ENCODE peak calls at places on chromosomes 2 and 18, in six cellular contexts. N is GM23338, Q is H1, I is endothelial cell of umbilical vein, Y is HCT116, U is suprapubic skin. G is an unnamed sample.

GRCh38 chr18:22324191-22325131 is 93.3 kb downstream of the CTAGE1 start:
- DNase-seq in N (peak), Q (peak), I (peak), Y (no peak), U (no peak), G (no peak)

GRCh38 chr2:240896871-240897692 is 1.1 kb upstream of the MAB21L4 start:
- DNase-seq in N (no peak), Q (no peak), I (no peak), Y (no peak), U (no peak), G (no peak)

GRCh38 chr2:226760412-226761194 is 39.0 kb downstream of the IRS1 start:
- DNase-seq in N (no peak), Q (no peak), I (no peak), Y (peak), U (no peak), G (no peak)

GRCh38 chr2:156322681-156323211 is 9.8 kb downstream of the NR4A2 start:
- DNase-seq in N (peak), Q (peak), I (no peak), Y (no peak), U (no peak), G (no peak)

GRCh38 chr18:32922951-32923430 is 150.2 kb upstream of the KLHL14 start:
- DNase-seq in N (no peak), Q (no peak), I (no peak), Y (no peak), U (no peak), G (no peak)

GRCh38 chr2:66889632-66889882 is 454.6 kb downstream of the MEIS1 start:
- DNase-seq in N (no peak), Q (no peak), I (no peak), Y (no peak), U (no peak), G (no peak)

GRCh38 chr2:85655961-85656403 is 12.0 kb downstream of the SFTPB start:
- DNase-seq in N (no peak), Q (no peak), I (no peak), Y (no peak), U (no peak), G (no peak)

GRCh38 chr2:94622113-94622618 is 249.1 kb upstream of the TEKT4 start:
- DNase-seq in N (no peak), Q (no peak), I (no peak), Y (no peak), U (no peak), G (no peak)

GRCh38 chr18:58785870-58786269 is 78.8 kb upstream of the ZNF532 start:
- DNase-seq in N (no peak), Q (no peak), I (no peak), Y (no peak), U (no peak), G (no peak)

GRCh38 chr2:162430323-162430722 is 86.4 kb downstream of the GCA start:
- DNase-seq in N (peak), Q (no peak), I (peak), Y (no peak), U (no peak), G (no peak)

GRCh38 chr18:36376361-36376760 is 78.8 kb downstream of the FHOD3 start:
- DNase-seq in N (no peak), Q (no peak), I (no peak), Y (no peak), U (no peak), G (no peak)

GRCh38 chr18:79566841-79567370 is 112.7 kb upstream of the CTDP1 start:
- DNase-seq in N (no peak), Q (no peak), I (no peak), Y (no peak), U (peak), G (no peak)

GRCh38 chr18:79568543-79569205 is 110.9 kb upstream of the CTDP1 start:
- DNase-seq in N (no peak), Q (no peak), I (no peak), Y (no peak), U (peak), G (no peak)

GRCh38 chr18:79569720-79570119 is 109.9 kb upstream of the CTDP1 start:
- DNase-seq in N (no peak), Q (no peak), I (no peak), Y (no peak), U (peak), G (no peak)

GRCh38 chr18:79570266-79571201 is 109.1 kb upstream of the CTDP1 start:
- DNase-seq in N (no peak), Q (peak), I (no peak), Y (peak), U (peak), G (peak)

DNA sequence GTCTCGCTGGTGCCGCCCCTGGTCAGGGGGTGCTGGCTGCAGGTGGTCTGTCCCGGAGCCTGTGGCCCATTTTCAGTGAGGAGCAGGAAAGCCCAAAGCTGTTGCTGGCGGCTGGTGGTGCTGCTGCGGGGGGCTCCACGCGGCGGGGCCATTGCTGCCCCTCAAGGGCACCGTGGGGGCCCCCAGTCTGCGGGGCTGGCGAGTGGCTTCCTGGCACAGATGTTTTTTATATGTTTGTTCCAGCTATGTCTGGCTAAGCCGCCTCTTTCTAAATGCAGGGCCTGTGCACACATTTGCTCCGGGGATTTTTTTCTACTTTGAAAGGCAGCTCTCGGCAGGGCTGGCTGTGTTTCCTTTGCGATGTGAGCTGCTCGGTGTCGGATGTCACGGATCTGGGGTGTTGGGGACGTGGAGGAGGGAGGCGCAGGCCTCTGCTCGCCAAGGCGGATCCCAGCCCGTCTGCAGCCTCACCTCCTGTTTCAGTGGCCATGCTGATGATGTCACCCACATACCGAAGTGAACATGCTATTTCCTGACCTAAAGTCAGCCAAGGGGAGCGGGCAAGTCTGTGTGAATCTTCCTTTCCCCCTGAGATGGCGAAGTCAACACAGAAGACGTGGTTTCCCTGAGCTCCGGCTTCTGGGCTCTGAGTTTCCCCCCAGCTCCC is 112.0 kb upstream of the CTDP1 start:
- DNase-seq in N (peak), Q (no peak), I (peak), Y (no peak), U (peak), G (peak)
- TF ChIP-seq POLR2AphosphoS5 in N (no peak), Q (peak), I (peak), Y (no peak), U (no peak), G (no peak)

GRCh38 chr18:70335892-70336726 is 47.3 kb downstream of the SOCS6 start:
- DNase-seq in N (no peak), Q (no peak), I (no peak), Y (no peak), U (no peak), G (no peak)

GRCh38 chr18:70334728-70335329 is 46.0 kb downstream of the SOCS6 start:
- DNase-seq in N (no peak), Q (no peak), I (no peak), Y (no peak), U (no peak), G (no peak)

GRCh38 chr18:70338890-70339289 is 50.0 kb downstream of the SOCS6 start:
- DNase-seq in N (no peak), Q (no peak), I (no peak), Y (no peak), U (no peak), G (no peak)

GRCh38 chr18:70339915-70340314 is 51.1 kb downstream of the SOCS6 start:
- DNase-seq in N (no peak), Q (no peak), I (no peak), Y (no peak), U (no peak), G (no peak)

GRCh38 chr18:70337139-70337972 is 48.5 kb downstream of the SOCS6 start:
- DNase-seq in N (peak), Q (no peak), I (peak), Y (peak), U (no peak), G (no peak)
- H3K27ac ChIP-seq in N (no peak), Q (no peak), I (no peak), Y (peak), U (peak), G (no peak)

GRCh38 chr2:117470311-117471095 is 344.0 kb upstream of the DDX18 start:
- DNase-seq in N (peak), Q (peak), I (no peak), Y (peak), U (no peak), G (no peak)
- TF ChIP-seq CTCF in N (peak), Q (peak), I (no peak), Y (peak), U (no peak), G (peak)

GRCh38 chr2:174749793-174750192 is 14.5 kb downstream of the CHRNA1 start:
- DNase-seq in N (no peak), Q (no peak), I (no peak), Y (no peak), U (no peak), G (no peak)

GRCh38 chr2:174745142-174745541 is 19.1 kb downstream of the CHRNA1 start:
- DNase-seq in N (no peak), Q (no peak), I (no peak), Y (no peak), U (no peak), G (no peak)

GRCh38 chr2:174750923-174751441 is 13.3 kb downstream of the CHRNA1 start:
- DNase-seq in N (no peak), Q (no peak), I (no peak), Y (no peak), U (no peak), G (no peak)

GRCh38 chr2:174752403-174753037 is 11.8 kb downstream of the CHRNA1 start:
- DNase-seq in N (no peak), Q (no peak), I (no peak), Y (no peak), U (no peak), G (no peak)

GRCh38 chr2:174748948-174749347 is 15.3 kb downstream of the CHRNA1 start:
- DNase-seq in N (peak), Q (peak), I (peak), Y (peak), U (no peak), G (peak)
- TF ChIP-seq POLR2AphosphoS5 in N (no peak), Q (no peak), I (no peak), Y (no peak), U (no peak), G (no peak)

GRCh38 chr2:228599781-228600180 is 418.3 kb upstream of the SPHKAP start:
- DNase-seq in N (no peak), Q (no peak), I (no peak), Y (no peak), U (no peak), G (no peak)
- H3K27ac ChIP-seq in N (no peak), Q (no peak), I (no peak), Y (no peak), U (no peak), G (no peak)

GRCh38 chr2:224751996-224752698 is 36.0 kb upstream of the CCDC195 start:
- DNase-seq in N (no peak), Q (no peak), I (no peak), Y (no peak), U (no peak), G (no peak)

GRCh38 chr2:224754129-224754528 is 38.0 kb upstream of the CCDC195 start:
- DNase-seq in N (no peak), Q (no peak), I (no peak), Y (no peak), U (no peak), G (no peak)

DNA sequence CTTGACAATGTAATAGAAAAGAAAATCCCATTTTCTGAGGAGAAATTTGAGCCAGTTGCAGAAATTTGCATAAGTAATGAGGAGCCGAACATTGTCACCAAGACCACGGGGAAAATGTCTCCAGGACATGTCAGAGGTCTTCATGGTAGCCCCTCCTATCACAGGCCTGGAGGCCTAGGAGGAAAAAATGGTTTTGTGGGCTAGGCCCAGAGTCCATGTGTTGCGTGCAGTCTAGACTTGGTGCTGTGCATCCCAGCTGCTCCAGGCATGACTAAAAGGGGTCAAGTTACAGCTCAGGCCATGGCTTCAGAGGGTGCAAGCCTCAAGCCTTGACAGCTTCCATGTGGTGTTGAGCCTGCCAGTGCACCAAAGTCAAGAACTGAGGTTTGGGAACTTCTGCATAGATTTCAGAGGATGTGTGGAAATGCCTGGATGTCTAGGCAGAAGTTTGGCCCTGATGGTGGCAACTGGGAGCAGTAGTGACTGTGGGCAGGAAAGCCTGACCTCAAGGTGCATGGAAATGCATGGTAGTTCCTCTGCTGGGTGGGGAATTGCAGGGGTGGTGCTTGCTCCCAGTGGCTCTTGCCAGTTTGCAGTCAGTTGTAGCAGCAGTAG is 41.9 kb upstream of the CCDC195 start:
- DNase-seq in N (no peak), Q (no peak), I (no peak), Y (no peak), U (no peak), G (no peak)
- TF ChIP-seq CTCF in N (no peak), Q (no peak), I (no peak), Y (no peak), U (no peak), G (no peak)

GRCh38 chr2:158599609-158600008 is 142.9 kb downstream of the PKP4 start:
- DNase-seq in N (no peak), Q (no peak), I (no peak), Y (no peak), U (no peak), G (no peak)

GRCh38 chr2:158603205-158603604 is 146.5 kb downstream of the PKP4 start:
- DNase-seq in N (no peak), Q (no peak), I (no peak), Y (no peak), U (no peak), G (no peak)

GRCh38 chr2:158602027-158602426 is 145.3 kb downstream of the PKP4 start:
- DNase-seq in N (no peak), Q (no peak), I (no peak), Y (no peak), U (no peak), G (no peak)

GRCh38 chr2:158598856-158599517 is 142.2 kb downstream of the PKP4 start:
- DNase-seq in N (no peak), Q (no peak), I (peak), Y (no peak), U (no peak), G (no peak)

GRCh38 chr2:158600155-158600802 is 143.5 kb downstream of the PKP4 start:
- DNase-seq in N (no peak), Q (no peak), I (peak), Y (no peak), U (no peak), G (peak)
- TF ChIP-seq POLR2AphosphoS5 in N (no peak), Q (no peak), I (peak), Y (no peak), U (no peak), G (no peak)

GRCh38 chr2:34025196-34025595 is 426.1 kb upstream of the FAM98A start:
- DNase-seq in N (no peak), Q (no peak), I (no peak), Y (no peak), U (no peak), G (no peak)
- H3K27ac ChIP-seq in N (no peak), Q (no peak), I (no peak), Y (no peak), U (no peak), G (no peak)